ENCODE peak calls at places on chromosomes 11 and 22, in seven cellular contexts. J is coronary artery; L is activated T-cell treated with anti-CD3 and anti-CD28 coated beads for 48 hours; S is activated gamma-delta T cell treated with anti-CD3 and anti-CD28 coated beads, Interleukin-2, amount 50 U/mL, for 16 hours; P is MM.1S; R is GM10248; F is pancreas. M is an unnamed sample.

GRCh38 chr11:37804666-37805065 is 1206.6 kb upstream of the RAG2 start:
- DNase-seq in F (no peak), R (no peak), L (no peak), P (no peak), S (no peak), J (no peak), M (no peak)

GRCh38 chr11:62832346-62833234 is at the start of gene TEX54:
- DNase-seq in P (no peak), S (no peak), F (peak), J (peak), L (no peak), R (no peak), M (peak)

GRCh38 chr11:11230802-11231562 is 122.1 kb downstream of the CSNK2A3 start:
- DNase-seq in R (peak), S (no peak), F (no peak), J (no peak), P (no peak), L (peak), M (no peak)

GRCh38 chr11:61124574-61125309 is 22.5 kb downstream of the CD5 start:
- DNase-seq in J (no peak), F (no peak), P (no peak), S (no peak), L (no peak), R (no peak), M (no peak)

GRCh38 chr11:130560000-130560852 is 111.8 kb downstream of the ADAMTS15 start:
- DNase-seq in L (no peak), P (no peak), R (no peak), J (no peak), S (no peak), F (no peak), M (no peak)

GRCh38 chr22:33361581-33361980 is 303.4 kb upstream of the SYN3 start:
- DNase-seq in J (no peak), S (no peak), L (no peak), P (no peak), F (no peak), R (no peak), M (no peak)

GRCh38 chr22:36384766-36385400 is 2.9 kb downstream of the MYH9 start:
- DNase-seq in S (no peak), F (no peak), J (no peak), R (no peak), L (no peak), P (peak), M (no peak)

GRCh38 chr11:96013459-96014213 is 89.7 kb upstream of the MTMR2 start:
- DNase-seq in P (no peak), F (no peak), L (peak), S (no peak), J (no peak), R (no peak), M (no peak)

GRCh38 chr11:129249923-129250322 is 57.8 kb upstream of the ARHGAP32 start:
- DNase-seq in F (no peak), P (no peak), L (no peak), S (no peak), R (no peak), J (no peak), M (no peak)

GRCh38 chr22:43302462-43303109 is 40.6 kb downstream of the SCUBE1 start:
- DNase-seq in R (no peak), S (no peak), L (no peak), P (no peak), F (no peak), J (no peak), M (no peak)

GRCh38 chr22:18119409-18120110 is 9.0 kb downstream of the TUBA8 start:
- DNase-seq in J (no peak), R (no peak), P (no peak), L (no peak), S (no peak), F (no peak), M (peak)

GRCh38 chr11:31815743-31816466 is 4.8 kb upstream of the PAX6 start:
- DNase-seq in R (peak), F (no peak), J (no peak), S (no peak), P (no peak), L (no peak), M (no peak)

GRCh38 chr22:35809816-35810215 is 92.1 kb downstream of the APOL5 start:
- DNase-seq in P (no peak), F (no peak), J (no peak), R (no peak), S (no peak), L (no peak), M (no peak)

GRCh38 chr22:20156611-20157415 is 6.0 kb upstream of the CCDC188 start:
- DNase-seq in J (peak), P (peak), S (peak), F (peak), L (peak), R (peak), M (peak)

GRCh38 chr11:19284881-19285280 is 44.1 kb upstream of the E2F8 start:
- DNase-seq in R (no peak), J (no peak), S (no peak), F (no peak), L (no peak), P (no peak), M (no peak)

GRCh38 chr11:1749787-1750351 is 526 bp downstream of the IFITM10 start:
- DNase-seq in S (no peak), R (no peak), P (no peak), L (no peak), F (no peak), J (no peak), M (no peak)

GRCh38 chr11:129319201-129319600 is 56.4 kb upstream of the BARX2 start:
- DNase-seq in R (no peak), F (no peak), S (no peak), J (no peak), P (no peak), L (no peak), M (no peak)

GRCh38 chr11:16299884-16300778 is 56.2 kb downstream of the SOX6 start:
- DNase-seq in R (no peak), F (no peak), S (no peak), L (no peak), J (no peak), P (no peak), M (no peak)

GRCh38 chr11:100709233-100709999 is 22.3 kb downstream of the ARHGAP42 start:
- DNase-seq in F (no peak), R (peak), P (no peak), L (no peak), J (no peak), S (no peak), M (no peak)

GRCh38 chr11:133887692-133888332 is 42.5 kb upstream of the SPATA19 start:
- DNase-seq in P (no peak), J (no peak), F (no peak), L (no peak), R (no peak), S (no peak), M (no peak)

GRCh38 chr11:46674463-46675287 is 25.7 kb downstream of the ARHGAP1 start:
- DNase-seq in P (no peak), J (no peak), R (no peak), F (no peak), S (no peak), L (no peak), M (no peak)

GRCh38 chr11:108569896-108570295 is 23.7 kb downstream of the EXPH5 start:
- DNase-seq in S (no peak), F (no peak), L (no peak), P (no peak), J (no peak), R (no peak), M (no peak)

GRCh38 chr11:76369406-76369805 is 11.5 kb downstream of the THAP12 start:
- DNase-seq in R (no peak), J (no peak), L (no peak), P (no peak), S (no peak), F (peak), M (peak)

GRCh38 chr22:29341056-29341848 is 25.8 kb upstream of the RASL10A start:
- DNase-seq in J (no peak), P (no peak), F (no peak), S (no peak), L (no peak), R (no peak), M (no peak)

GRCh38 chr22:25754527-25755202 is 12.7 kb downstream of the MYO18B start:
- DNase-seq in R (no peak), P (no peak), F (no peak), S (no peak), L (no peak), J (peak), M (no peak)

GRCh38 chr22:35191412-35191811 is 65.9 kb upstream of the HMGXB4 start:
- DNase-seq in F (no peak), S (no peak), P (no peak), R (no peak), L (no peak), J (no peak), M (no peak)

GRCh38 chr22:39174498-39175120 is 22.1 kb upstream of the CBX7 start:
- DNase-seq in L (peak), F (peak), P (no peak), R (no peak), S (peak), J (peak), M (peak)

GRCh38 chr11:10328314-10329090 is 23.6 kb downstream of the ADM start:
- DNase-seq in L (no peak), P (no peak), F (no peak), J (no peak), R (no peak), S (no peak), M (no peak)

GRCh38 chr11:128269466-128269865 is 317.9 kb downstream of the ETS1 start:
- DNase-seq in J (no peak), S (no peak), F (no peak), L (no peak), P (no peak), R (no peak), M (no peak)